ENCODE peak calls at places on chromosomes 3 and 15, in four cellular contexts. U, T, B and O are unnamed samples.

GRCh38 chr3:17320266-17320665 is 422.2 kb downstream of the TBC1D5 start:
- DNase-seq in T (no peak), B (no peak), U (no peak), O (no peak)

GRCh38 chr3:129022114-129022994 is 21.2 kb downstream of the EFCC1 start:
- DNase-seq in U (no peak), T (no peak), B (peak), O (no peak)

GRCh38 chr3:171776839-171777607 is 33.3 kb downstream of the PLD1 start:
- DNase-seq in U (no peak), T (no peak), B (no peak), O (no peak)

GRCh38 chr3:120497318-120497717 is 46.5 kb upstream of the FSTL1 start:
- DNase-seq in B (no peak), U (no peak), T (no peak), O (no peak)

GRCh38 chr15:99476413-99477222 is 89.2 kb upstream of the MEF2A start:
- DNase-seq in T (peak), B (no peak), U (no peak), O (no peak)

GRCh38 chr3:131503328-131503650 is 518 bp upstream of the MRPL3 start:
- DNase-seq in B (no peak), T (no peak), U (no peak), O (no peak)

GRCh38 chr3:27632431-27633223 is 89.5 kb downstream of the EOMES start:
- DNase-seq in T (peak), U (no peak), B (no peak), O (no peak)

GRCh38 chr3:114884213-114884923 is 262.7 kb downstream of the ZBTB20 start:
- DNase-seq in T (no peak), U (no peak), B (no peak), O (no peak)

GRCh38 chr15:29631076-29632070 is 190.9 kb downstream of the TJP1 start:
- DNase-seq in T (no peak), B (no peak), U (peak), O (no peak)

GRCh38 chr3:1700650-1701049 is 398.0 kb upstream of the CNTN4 start:
- DNase-seq in U (no peak), T (no peak), B (no peak), O (no peak)

GRCh38 chr3:24595801-24596200 is 101.2 kb upstream of the THRB start:
- DNase-seq in B (no peak), U (no peak), T (no peak), O (no peak)

GRCh38 chr15:55319537-55320325 is 709 bp downstream of the PIGB start:
- DNase-seq in T (no peak), B (peak), U (no peak), O (no peak)

GRCh38 chr3:100777271-100777670 is 68.0 kb downstream of the TFG start:
- DNase-seq in T (no peak), B (no peak), U (no peak), O (no peak)

GRCh38 chr3:26437678-26438077 is 184.9 kb upstream of the LRRC3B start:
- DNase-seq in U (no peak), B (no peak), T (no peak), O (no peak)

GRCh38 chr3:109177888-109178287 is 41.4 kb downstream of the C3orf85 start:
- DNase-seq in T (no peak), B (no peak), U (no peak), O (no peak)

GRCh38 chr3:140573011-140573410 is 104.9 kb upstream of the TRIM42 start:
- DNase-seq in U (no peak), T (no peak), B (no peak), O (no peak)

GRCh38 chr3:123076496-123077418 is 9.9 kb downstream of the PDIA5 start:
- DNase-seq in U (no peak), B (no peak), T (no peak), O (no peak)

GRCh38 chr3:52809821-52810377 is 15.3 kb downstream of the ITIH3 start:
- DNase-seq in U (no peak), B (no peak), T (no peak), O (no peak)

GRCh38 chr3:187955076-187955952 is 198.6 kb upstream of the LPP start:
- DNase-seq in U (no peak), B (no peak), T (peak), O (no peak)

GRCh38 chr3:112390783-112391641 is 58.1 kb downstream of the CD200 start:
- DNase-seq in T (no peak), B (no peak), U (no peak), O (no peak)

GRCh38 chr3:187744169-187745151 is 808 bp downstream of the BCL6 start:
- DNase-seq in B (peak), T (no peak), U (no peak), O (no peak)

GRCh38 chr3:134323966-134324962 is 50.0 kb downstream of the AMOTL2 start:
- DNase-seq in U (no peak), B (no peak), T (no peak), O (no peak)

GRCh38 chr3:129908417-129908816 is 14.9 kb upstream of the TMCC1 start:
- DNase-seq in B (no peak), T (peak), U (no peak), O (no peak)

GRCh38 chr3:190155752-190156151 is 35.1 kb upstream of the P3H2 start:
- DNase-seq in U (no peak), B (no peak), T (no peak), O (peak)

GRCh38 chr3:24526640-24527237 is 32.1 kb upstream of the THRB start:
- DNase-seq in B (no peak), T (no peak), U (no peak), O (no peak)

GRCh38 chr3:16490062-16490641 is 23.3 kb downstream of the RFTN1 start:
- DNase-seq in T (no peak), B (no peak), U (no peak), O (no peak)

GRCh38 chr3:148998297-148998696 is 7.0 kb downstream of the GYG1 start:
- DNase-seq in U (no peak), T (no peak), B (no peak), O (no peak)

GRCh38 chr3:114093596-114093995 is 37.1 kb downstream of the QTRT2 start:
- DNase-seq in B (no peak), T (no peak), U (no peak), O (peak)

GRCh38 chr15:64651573-64652260 is 123.7 kb downstream of the RBPMS2 start:
- DNase-seq in B (no peak), T (peak), U (no peak), O (no peak)
- TF ChIP-seq FOSL1 in B (no peak), T (no peak), U (no peak), O (no peak)

DNA sequence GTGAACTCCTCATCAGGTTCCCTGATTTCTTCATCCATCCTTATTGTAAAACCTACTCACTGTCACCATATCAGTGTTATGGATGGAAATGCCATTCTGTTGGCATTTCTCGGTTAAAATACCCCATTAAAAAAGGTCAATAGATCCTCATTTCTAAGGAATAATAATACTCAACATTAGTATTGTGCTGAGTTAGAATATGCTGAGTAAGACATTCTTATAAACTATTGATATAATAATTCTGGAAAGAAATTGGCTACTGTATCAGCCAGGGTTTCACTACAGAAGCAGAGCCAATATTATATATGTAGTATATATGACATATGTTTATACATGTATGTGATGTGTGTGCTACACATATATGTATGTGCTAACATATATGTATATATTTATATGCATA is 95.4 kb upstream of the KCNH8 start:
- DNase-seq in U (no peak), T (no peak), B (no peak), O (no peak)
- TF ChIP-seq ATF3 in U (no peak), T (no peak), B (no peak), O (no peak)

GRCh38 chr3:160806686-160807085 is 50.7 kb downstream of the PPM1L start:
- DNase-seq in T (no peak), B (no peak), U (no peak), O (no peak)

GRCh38 chr3:160808838-160809237 is 52.8 kb downstream of the PPM1L start:
- DNase-seq in T (no peak), U (no peak), B (no peak), O (no peak)

GRCh38 chr3:160806094-160806493 is 50.1 kb downstream of the PPM1L start:
- DNase-seq in T (no peak), U (no peak), B (no peak), O (no peak)

GRCh38 chr3:160801386-160802118 is 45.5 kb downstream of the PPM1L start:
- DNase-seq in U (no peak), B (no peak), T (no peak), O (no peak)

DNA sequence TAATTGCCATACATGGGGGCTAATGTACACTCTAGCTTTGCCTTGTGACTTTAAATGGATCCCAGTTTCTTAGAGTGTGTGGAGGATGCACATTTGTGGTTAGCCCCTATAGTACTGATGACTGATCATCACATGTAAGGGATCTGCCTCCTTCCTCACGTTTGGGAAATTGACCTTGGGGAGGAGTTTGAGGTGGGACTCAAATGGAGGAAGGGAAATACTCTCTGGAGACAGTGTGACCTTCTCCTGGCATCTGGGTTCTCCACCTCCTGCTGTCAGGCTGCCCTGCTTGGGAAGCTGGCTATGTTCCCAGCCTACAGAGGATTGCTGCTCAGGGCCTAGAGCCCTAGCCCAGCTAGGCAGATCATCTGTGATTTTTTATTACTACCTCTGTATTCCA is 48.7 kb downstream of the PPM1L start:
- DNase-seq in T (no peak), B (no peak), U (no peak), O (no peak)
- TF ChIP-seq FOSL1 in T (no peak), B (no peak), U (no peak), O (no peak)

GRCh38 chr15:51191072-51191665 is 96.5 kb upstream of the TNFAIP8L3 start:
- DNase-seq in B (no peak), U (no peak), T (no peak), O (no peak)
- TF ChIP-seq ATF3 in B (no peak), U (no peak), T (no peak), O (no peak)

GRCh38 chr3:36707623-36708409 is 56.5 kb downstream of the DCLK3 start:
- DNase-seq in T (no peak), B (peak), U (no peak), O (peak)
- TF ChIP-seq FOSL1 in T (no peak), B (peak), U (no peak), O (no peak)

GRCh38 chr3:56754753-56755365 is 46.9 kb downstream of the ARHGEF3 start:
- DNase-seq in B (no peak), T (no peak), U (no peak), O (no peak)

GRCh38 chr3:56758539-56758981 is 43.2 kb downstream of the ARHGEF3 start:
- DNase-seq in U (no peak), B (no peak), T (peak), O (peak)

GRCh38 chr3:56748663-56749231 is 53.0 kb downstream of the ARHGEF3 start:
- DNase-seq in B (no peak), U (no peak), T (peak), O (no peak)

GRCh38 chr3:56751056-56751455 is 50.7 kb downstream of the ARHGEF3 start:
- DNase-seq in U (no peak), B (no peak), T (no peak), O (no peak)

GRCh38 chr3:56753206-56753605 is 48.5 kb downstream of the ARHGEF3 start:
- DNase-seq in B (no peak), U (no peak), T (no peak), O (no peak)
- TF ChIP-seq ATF3 in B (no peak), U (no peak), T (no peak), O (no peak)

GRCh38 chr3:9782777-9783176 is 9.5 kb downstream of the TADA3 start:
- DNase-seq in U (no peak), T (no peak), B (no peak), O (no peak)

GRCh38 chr3:9780451-9780797 is 10.7 kb upstream of the CAMK1 start:
- DNase-seq in B (no peak), U (no peak), T (no peak), O (no peak)

GRCh38 chr3:9781551-9781950 is 10.7 kb downstream of the TADA3 start:
- DNase-seq in B (no peak), T (no peak), U (no peak), O (no peak)

GRCh38 chr3:9780920-9781319 is 11.2 kb upstream of the CAMK1 start:
- DNase-seq in B (no peak), T (no peak), U (no peak), O (no peak)

DNA sequence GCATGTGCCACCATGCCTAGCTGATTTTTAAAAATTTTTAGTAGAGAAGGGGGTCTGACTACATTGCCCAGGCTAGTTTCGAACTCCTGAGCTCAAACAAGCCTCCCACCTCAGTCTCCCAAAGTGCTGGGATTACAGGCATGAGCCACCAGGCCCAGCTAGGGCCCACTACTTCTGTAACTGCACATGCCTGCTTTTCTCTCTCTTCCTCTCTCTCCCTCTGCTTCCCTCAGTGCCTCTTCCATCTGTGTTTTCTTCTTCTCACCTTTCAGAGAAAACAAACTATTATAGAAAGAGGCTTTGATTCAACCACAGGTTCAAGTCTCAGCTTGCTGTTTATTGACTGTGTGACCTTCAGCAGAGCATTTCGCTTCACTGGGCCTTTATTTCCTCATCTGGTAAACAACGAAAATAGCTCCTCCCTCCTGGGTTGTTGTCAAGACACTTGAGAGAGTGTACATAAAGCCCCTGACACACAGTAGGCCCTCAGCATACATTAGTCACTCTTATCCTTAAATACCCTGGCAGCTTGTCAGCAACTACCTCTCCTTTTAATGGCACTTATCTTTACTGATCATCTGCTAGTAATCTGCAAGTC is 10.2 kb downstream of the TADA3 start:
- DNase-seq in T (no peak), B (no peak), U (no peak), O (no peak)
- TF ChIP-seq FOSL1 in T (no peak), B (peak), U (no peak), O (no peak)

DNA sequence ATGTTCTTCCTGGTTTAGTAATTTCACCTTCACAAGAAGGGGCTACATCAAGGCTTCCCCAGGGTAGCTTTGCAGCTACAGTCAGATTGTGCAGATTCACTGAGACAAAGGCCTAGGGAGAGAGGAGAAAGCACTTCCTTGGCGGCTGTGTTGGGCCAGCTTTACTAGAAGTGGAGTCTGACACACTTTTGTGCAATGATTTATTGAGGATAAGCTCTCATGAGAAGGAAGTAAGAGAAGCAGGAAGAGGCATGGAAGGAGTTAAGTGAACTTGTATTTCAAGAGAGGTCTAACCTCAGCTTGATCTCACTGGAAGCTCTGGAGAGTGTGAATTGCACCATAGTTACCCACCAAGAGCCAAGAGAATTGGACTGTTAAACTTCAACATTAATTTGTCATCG is 78.9 kb downstream of the TGFBR2 start:
- DNase-seq in T (no peak), U (no peak), B (no peak), O (no peak)
- TF ChIP-seq ATF3 in T (no peak), U (no peak), B (no peak), O (no peak)

GRCh38 chr15:101203029-101203428 is 48.8 kb downstream of the CHSY1 start:
- DNase-seq in T (no peak), U (no peak), B (no peak), O (no peak)

GRCh38 chr15:101198820-101199219 is 53.0 kb downstream of the CHSY1 start:
- DNase-seq in U (no peak), B (no peak), T (no peak), O (no peak)

GRCh38 chr15:101200181-101200580 is 51.7 kb downstream of the CHSY1 start:
- DNase-seq in U (no peak), B (no peak), T (no peak), O (no peak)

GRCh38 chr15:101203607-101204006 is 48.2 kb downstream of the CHSY1 start:
- DNase-seq in T (peak), U (no peak), B (no peak), O (no peak)

DNA sequence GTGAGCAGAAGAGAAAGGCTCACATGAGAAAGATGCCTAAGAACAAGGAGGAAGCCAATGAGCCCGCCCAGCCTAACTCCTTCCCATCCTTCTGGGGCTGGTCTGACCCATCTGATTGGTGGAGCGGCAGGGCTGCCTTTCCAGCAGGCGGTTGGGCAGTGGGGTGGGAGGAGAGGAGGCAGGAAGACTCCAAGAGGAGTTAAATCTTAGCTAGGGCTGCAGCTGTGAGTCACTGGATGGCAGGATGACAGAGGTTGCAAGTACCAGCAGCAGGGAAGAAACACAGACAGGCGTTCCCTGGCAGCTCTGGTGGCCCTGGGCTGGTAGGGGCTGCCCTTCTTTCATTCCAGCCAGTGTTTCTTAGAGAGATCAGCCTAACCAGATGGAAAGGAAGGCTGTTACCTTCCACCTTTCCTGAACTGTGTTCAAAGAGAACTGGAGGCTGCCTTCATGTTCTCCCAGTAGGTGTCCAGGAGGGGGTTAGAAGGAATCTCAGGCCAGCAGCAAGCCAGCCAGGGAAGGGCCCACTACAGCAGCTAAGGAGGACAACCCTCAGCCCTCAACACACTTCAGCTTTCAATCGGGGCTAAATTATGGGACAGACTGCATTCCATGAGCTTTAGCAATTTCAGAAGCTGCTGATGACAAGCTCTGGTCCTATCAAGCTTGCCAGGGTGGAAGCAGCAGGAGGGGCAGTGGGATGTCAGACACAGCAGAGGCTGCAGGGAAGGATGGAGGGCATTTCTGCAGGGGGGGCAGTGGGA is 50.3 kb downstream of the CHSY1 start:
- DNase-seq in B (peak), U (peak), T (no peak), O (peak)
- TF ChIP-seq FOSL1 in B (peak), U (no peak), T (no peak), O (no peak)

DNA sequence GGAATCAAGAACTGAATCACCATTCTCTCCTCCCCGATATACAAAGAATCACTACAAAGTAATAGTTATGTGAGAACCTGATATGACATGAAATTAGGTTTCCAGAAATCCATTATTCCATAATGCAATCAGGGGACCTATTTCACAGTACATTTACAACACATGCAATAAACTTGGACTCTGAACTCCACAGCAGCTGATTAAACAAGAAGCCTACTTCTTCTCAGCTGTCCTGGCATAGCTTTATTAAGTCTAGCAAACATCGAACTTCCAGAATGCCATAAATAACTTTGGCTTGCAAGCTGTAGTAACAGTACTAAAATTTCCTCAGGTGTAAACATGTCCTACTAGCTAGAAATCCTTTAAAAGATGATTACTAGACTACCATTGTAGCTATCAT is 17.8 kb downstream of the PDCD10 start:
- DNase-seq in T (peak), U (no peak), B (no peak), O (no peak)
- TF ChIP-seq ATF3 in T (no peak), U (no peak), B (no peak), O (no peak)